ENCODE peak calls at places on chromosomes 2 and 18, in six cellular contexts. One of them, this sample, is unnamed.

GRCh38 chr2:67825476-67825875 is 237.3 kb downstream of the C1D start:
- DNase-seq in K562: no peak
- DNase-seq in A549: no peak
- DNase-seq in endothelial cell of umbilical vein: peak
- DNase-seq in HepG2: no peak
- DNase-seq in GM12878: no peak
- DNase-seq in this sample: no peak

GRCh38 chr2:234747032-234747431 is 204.8 kb upstream of the SH3BP4 start:
- DNase-seq in K562: no peak
- DNase-seq in A549: no peak
- DNase-seq in endothelial cell of umbilical vein: no peak
- DNase-seq in HepG2: no peak
- DNase-seq in GM12878: no peak
- DNase-seq in this sample: no peak

GRCh38 chr18:57359433-57359832 is 7.1 kb downstream of the ST8SIA3 start:
- DNase-seq in K562: no peak
- DNase-seq in A549: no peak
- DNase-seq in endothelial cell of umbilical vein: no peak
- DNase-seq in HepG2: peak
- DNase-seq in GM12878: no peak
- DNase-seq in this sample: no peak

GRCh38 chr2:133713049-133713580 is 144.9 kb upstream of the NCKAP5 start:
- DNase-seq in K562: no peak
- DNase-seq in A549: no peak
- DNase-seq in endothelial cell of umbilical vein: no peak
- DNase-seq in HepG2: no peak
- DNase-seq in GM12878: no peak
- DNase-seq in this sample: no peak

GRCh38 chr2:79938648-79939047 is 365.9 kb downstream of the LRRTM1 start:
- DNase-seq in K562: no peak
- DNase-seq in A549: no peak
- DNase-seq in endothelial cell of umbilical vein: no peak
- DNase-seq in HepG2: no peak
- DNase-seq in GM12878: no peak
- DNase-seq in this sample: no peak

GRCh38 chr18:76771132-76771824 is 51.1 kb upstream of the ZNF236 start:
- DNase-seq in K562: no peak
- DNase-seq in A549: no peak
- DNase-seq in endothelial cell of umbilical vein: no peak
- DNase-seq in HepG2: peak
- DNase-seq in GM12878: no peak
- DNase-seq in this sample: no peak

GRCh38 chr2:225117061-225117716 is 74.9 kb upstream of the DOCK10 start:
- DNase-seq in K562: no peak
- DNase-seq in A549: no peak
- DNase-seq in endothelial cell of umbilical vein: no peak
- DNase-seq in HepG2: no peak
- DNase-seq in GM12878: no peak
- DNase-seq in this sample: no peak

GRCh38 chr2:159084395-159085370 is 116.2 kb downstream of the TANC1 start:
- DNase-seq in K562: no peak
- DNase-seq in A549: no peak
- DNase-seq in endothelial cell of umbilical vein: peak
- DNase-seq in HepG2: no peak
- DNase-seq in GM12878: no peak
- DNase-seq in this sample: no peak

GRCh38 chr18:54672846-54673475 is 81.9 kb downstream of the DYNAP start:
- DNase-seq in K562: no peak
- DNase-seq in A549: no peak
- DNase-seq in endothelial cell of umbilical vein: no peak
- DNase-seq in HepG2: no peak
- DNase-seq in GM12878: no peak
- DNase-seq in this sample: no peak

GRCh38 chr2:28736034-28736433 is 15.6 kb upstream of the PPP1CB start:
- DNase-seq in K562: no peak
- DNase-seq in A549: no peak
- DNase-seq in endothelial cell of umbilical vein: peak
- DNase-seq in HepG2: no peak
- DNase-seq in GM12878: no peak
- DNase-seq in this sample: no peak

GRCh38 chr2:100381240-100381639 is 36.2 kb downstream of the CHST10 start:
- DNase-seq in K562: peak
- DNase-seq in A549: peak
- DNase-seq in endothelial cell of umbilical vein: peak
- DNase-seq in HepG2: peak
- DNase-seq in GM12878: peak
- DNase-seq in this sample: peak

GRCh38 chr18:32435631-32436500 is 34.8 kb downstream of the GAREM1 start:
- DNase-seq in K562: no peak
- DNase-seq in A549: no peak
- DNase-seq in endothelial cell of umbilical vein: no peak
- DNase-seq in HepG2: no peak
- DNase-seq in GM12878: no peak
- DNase-seq in this sample: no peak

GRCh38 chr18:5546660-5547059 is 2.9 kb upstream of the EPB41L3 start:
- DNase-seq in K562: no peak
- DNase-seq in A549: no peak
- DNase-seq in endothelial cell of umbilical vein: peak
- DNase-seq in HepG2: no peak
- DNase-seq in GM12878: no peak
- DNase-seq in this sample: peak

GRCh38 chr2:54429811-54430600 is 26.1 kb upstream of the SPTBN1 start:
- DNase-seq in K562: peak
- DNase-seq in A549: no peak
- DNase-seq in endothelial cell of umbilical vein: peak
- DNase-seq in HepG2: no peak
- DNase-seq in GM12878: no peak
- DNase-seq in this sample: peak

GRCh38 chr18:48321121-48321520 is 88.1 kb downstream of the ZBTB7C start:
- DNase-seq in K562: no peak
- DNase-seq in A549: no peak
- DNase-seq in endothelial cell of umbilical vein: no peak
- DNase-seq in HepG2: no peak
- DNase-seq in GM12878: no peak
- DNase-seq in this sample: no peak

GRCh38 chr18:48324651-48325050 is 84.5 kb downstream of the ZBTB7C start:
- DNase-seq in K562: no peak
- DNase-seq in A549: no peak
- DNase-seq in endothelial cell of umbilical vein: no peak
- DNase-seq in HepG2: no peak
- DNase-seq in GM12878: no peak
- DNase-seq in this sample: no peak

GRCh38 chr18:48321586-48321985 is 87.6 kb downstream of the ZBTB7C start:
- DNase-seq in K562: no peak
- DNase-seq in A549: no peak
- DNase-seq in endothelial cell of umbilical vein: no peak
- DNase-seq in HepG2: no peak
- DNase-seq in GM12878: no peak
- DNase-seq in this sample: no peak

GRCh38 chr18:48325115-48325670 is 84.0 kb downstream of the ZBTB7C start:
- DNase-seq in K562: no peak
- DNase-seq in A549: no peak
- DNase-seq in endothelial cell of umbilical vein: no peak
- DNase-seq in HepG2: no peak
- DNase-seq in GM12878: no peak
- DNase-seq in this sample: no peak

DNA sequence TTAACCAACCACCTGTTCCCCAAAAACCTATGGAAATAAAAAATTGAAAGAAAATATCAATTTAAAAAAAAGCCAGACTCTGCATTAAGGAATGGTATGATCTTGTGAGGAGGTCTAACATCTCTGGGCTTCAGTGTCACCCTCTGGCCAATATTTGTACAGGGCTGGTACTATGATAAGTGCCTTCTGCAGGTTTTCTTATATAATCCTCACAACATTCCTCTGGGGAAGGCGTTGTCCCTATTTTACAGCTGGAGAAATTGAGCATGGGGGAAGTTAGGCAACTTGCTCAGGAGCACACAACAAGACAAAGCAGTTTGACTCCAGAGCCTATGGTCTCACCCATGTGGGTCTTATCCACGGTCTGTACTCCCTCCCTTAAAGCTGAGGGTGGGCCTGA is 86.0 kb downstream of the ZBTB7C start:
- DNase-seq in K562: no peak
- DNase-seq in A549: no peak
- DNase-seq in endothelial cell of umbilical vein: no peak
- DNase-seq in HepG2: no peak
- DNase-seq in GM12878: no peak
- DNase-seq in this sample: no peak
- H3K4me3 ChIP-seq in K562: no peak
- H3K4me3 ChIP-seq in A549: no peak
- H3K4me3 ChIP-seq in endothelial cell of umbilical vein: no peak
- H3K4me3 ChIP-seq in HepG2: no peak
- H3K4me3 ChIP-seq in GM12878: no peak
- H3K4me3 ChIP-seq in this sample: no peak

GRCh38 chr18:36132756-36133155 is 3.1 kb downstream of the ELP2 start:
- DNase-seq in K562: no peak
- DNase-seq in A549: no peak
- DNase-seq in endothelial cell of umbilical vein: no peak
- DNase-seq in HepG2: no peak
- DNase-seq in GM12878: no peak
- DNase-seq in this sample: no peak

GRCh38 chr18:36130039-36130831 is 536 bp downstream of the ELP2 start:
- DNase-seq in K562: peak
- DNase-seq in A549: no peak
- DNase-seq in endothelial cell of umbilical vein: no peak
- DNase-seq in HepG2: no peak
- DNase-seq in GM12878: no peak
- DNase-seq in this sample: peak

GRCh38 chr18:36131692-36132483 is 2.2 kb downstream of the ELP2 start:
- DNase-seq in K562: peak
- DNase-seq in A549: no peak
- DNase-seq in endothelial cell of umbilical vein: no peak
- DNase-seq in HepG2: no peak
- DNase-seq in GM12878: no peak
- DNase-seq in this sample: no peak

GRCh38 chr18:36129300-36130038 is at the start of the genes ELP2 and SLC39A6:
- DNase-seq in K562: peak
- DNase-seq in A549: peak
- DNase-seq in endothelial cell of umbilical vein: peak
- DNase-seq in HepG2: peak
- DNase-seq in GM12878: peak
- DNase-seq in this sample: peak

DNA sequence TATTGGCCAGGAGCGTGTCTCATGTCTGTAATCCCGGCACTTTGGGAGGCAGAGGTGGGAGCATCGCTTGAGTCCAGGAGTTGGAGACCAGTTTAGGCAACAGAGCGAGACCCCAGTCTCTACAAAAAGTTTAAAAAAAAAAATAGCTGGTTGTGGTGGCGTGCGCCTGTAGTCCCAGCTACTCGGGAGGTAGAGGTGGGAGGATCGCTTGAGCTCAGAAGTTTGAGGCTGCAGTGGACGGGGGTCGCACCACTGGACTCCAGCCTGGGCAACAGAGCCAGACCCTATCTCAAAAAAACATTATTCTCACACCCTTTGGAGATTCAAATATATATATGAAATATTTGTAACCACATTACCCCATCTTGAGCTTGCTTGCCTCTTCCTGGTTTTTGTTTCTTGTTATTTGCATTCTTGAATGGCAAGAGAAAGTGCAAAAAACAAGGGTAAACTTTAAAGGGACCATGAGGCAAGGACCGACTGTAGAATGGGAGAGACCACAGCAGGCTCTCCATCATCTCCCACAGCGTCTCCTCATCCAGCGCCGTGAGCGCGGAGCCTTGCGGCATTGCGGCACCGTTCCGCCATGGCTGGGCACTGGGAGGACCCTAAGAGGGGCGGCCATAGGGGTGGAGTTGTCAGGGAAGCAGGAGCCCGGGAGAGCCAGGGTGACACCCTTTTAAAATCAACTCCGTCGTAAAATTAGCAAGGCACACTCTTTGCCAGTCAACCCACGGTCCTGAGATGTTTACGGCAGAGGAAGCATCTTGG is 1.4 kb downstream of the ELP2 start:
- DNase-seq in K562: no peak
- DNase-seq in A549: no peak
- DNase-seq in endothelial cell of umbilical vein: no peak
- DNase-seq in HepG2: no peak
- DNase-seq in GM12878: no peak
- DNase-seq in this sample: no peak
- TF ChIP-seq MYC in K562: no peak
- TF ChIP-seq MYC in A549: no peak
- TF ChIP-seq MYC in endothelial cell of umbilical vein: no peak
- TF ChIP-seq MYC in HepG2: no peak
- TF ChIP-seq MYC in GM12878: no peak
- TF ChIP-seq MYC in this sample: no peak

DNA sequence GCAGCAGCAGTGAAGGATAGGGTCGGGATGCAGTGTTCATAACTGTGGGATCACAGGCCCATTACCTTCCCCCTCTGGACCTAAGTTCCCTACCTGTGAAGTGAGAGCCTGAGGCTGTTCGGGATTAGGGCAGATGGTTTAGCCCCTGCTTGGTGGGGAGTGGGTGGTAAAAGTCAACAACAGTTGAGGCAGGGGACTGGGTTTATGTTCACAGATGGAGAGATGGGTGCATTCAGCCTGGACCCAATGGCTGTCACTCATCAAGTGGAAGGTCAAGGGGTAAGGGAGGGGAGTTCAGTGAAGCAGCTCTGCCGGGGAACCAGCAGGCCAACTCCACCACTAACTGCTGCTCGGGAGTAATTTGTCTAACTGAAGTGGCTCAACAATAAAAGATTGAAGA is 180.4 kb downstream of the FAM210A start:
- DNase-seq in K562: no peak
- DNase-seq in A549: no peak
- DNase-seq in endothelial cell of umbilical vein: no peak
- DNase-seq in HepG2: no peak
- DNase-seq in GM12878: no peak
- DNase-seq in this sample: no peak
- TF ChIP-seq CTCF in K562: no peak
- TF ChIP-seq CTCF in A549: no peak
- TF ChIP-seq CTCF in endothelial cell of umbilical vein: no peak
- TF ChIP-seq CTCF in HepG2: no peak
- TF ChIP-seq CTCF in GM12878: no peak
- TF ChIP-seq CTCF in this sample: no peak

DNA sequence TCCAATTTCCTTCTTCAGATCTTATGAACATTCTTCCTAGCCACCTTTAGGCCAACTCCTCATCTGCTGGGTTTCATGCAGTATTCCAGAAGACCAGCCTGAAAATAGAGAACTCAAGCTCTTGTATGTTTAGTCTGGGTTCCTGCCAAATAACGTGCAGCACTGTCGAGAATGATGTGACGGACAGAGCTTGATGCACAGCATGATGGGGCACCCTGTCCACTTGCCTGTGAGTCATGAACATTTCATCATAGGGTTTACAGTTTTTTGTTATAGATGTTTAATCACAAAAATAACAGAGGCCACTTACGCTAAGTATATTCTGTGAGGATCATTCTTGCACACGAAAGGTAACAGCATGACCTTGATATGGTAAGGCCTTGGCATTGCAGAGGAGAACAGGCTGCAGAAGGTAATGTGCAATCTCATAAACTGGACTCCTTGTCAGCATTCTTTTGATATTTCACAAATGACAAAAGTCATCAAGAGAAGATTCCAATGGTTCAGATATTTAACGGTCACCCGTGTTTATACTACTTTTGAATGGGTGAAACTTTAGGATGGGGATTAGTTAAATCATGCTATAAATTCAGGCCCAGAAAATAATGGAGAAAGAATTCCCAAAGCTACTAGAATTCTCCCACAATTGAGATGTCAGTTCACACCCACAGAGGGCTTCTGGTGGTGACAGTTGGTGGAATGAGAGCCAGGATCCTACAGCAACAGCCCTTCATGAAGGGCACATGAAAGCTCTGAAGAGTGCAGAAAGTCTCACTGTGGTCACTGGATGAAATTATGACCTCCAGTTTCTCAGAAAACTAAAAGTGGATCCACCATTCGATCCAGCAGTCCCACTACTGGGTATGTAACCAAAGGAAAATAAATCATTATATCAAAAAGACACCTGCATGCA is 396.1 kb upstream of the RAB12 start:
- DNase-seq in K562: no peak
- DNase-seq in A549: no peak
- DNase-seq in endothelial cell of umbilical vein: no peak
- DNase-seq in HepG2: no peak
- DNase-seq in GM12878: no peak
- DNase-seq in this sample: no peak
- H3K4me3 ChIP-seq in K562: no peak
- H3K4me3 ChIP-seq in A549: no peak
- H3K4me3 ChIP-seq in endothelial cell of umbilical vein: no peak
- H3K4me3 ChIP-seq in HepG2: no peak
- H3K4me3 ChIP-seq in GM12878: no peak
- H3K4me3 ChIP-seq in this sample: no peak